ENCODE peak calls at places on chromosome 20, in eight cellular contexts. B is lower leg skin, P is PC-3, Y is fibroblast of mammary gland, N is GM12865, S is psoas muscle, C is fibroblast of the aortic adventitia, A is colonic mucosa. E is an unnamed sample.

GRCh38 chr20:20404546-20405092 is 36.7 kb downstream of the INSM1 start:
- DNase-seq in P (no peak), S (no peak), A (no peak), B (no peak), Y (no peak), C (no peak), N (no peak), E (no peak)

GRCh38 chr20:46207031-46207549 is 89.0 kb downstream of the CD40 start:
- DNase-seq in P (no peak), Y (no peak), N (no peak), S (no peak), C (no peak), B (no peak), A (no peak), E (no peak)

GRCh38 chr20:22411568-22412450 is 172.6 kb downstream of the FOXA2 start:
- DNase-seq in B (no peak), P (no peak), S (peak; percentile 56), C (peak; percentile 100), Y (peak; percentile 91), N (no peak), A (peak; percentile 38), E (peak; percentile 56)

GRCh38 chr20:13494019-13494418 is 144.7 kb downstream of the TASP1 start:
- DNase-seq in S (no peak), A (no peak), N (no peak), P (peak; percentile 42), C (peak; percentile 18), B (no peak), Y (peak; percentile 59), E (no peak)

GRCh38 chr20:34948030-34948429 is 7.6 kb downstream of the GSS start:
- DNase-seq in N (no peak), P (peak; percentile 58), B (no peak), S (no peak), Y (peak; percentile 70), A (no peak), C (peak; percentile 80), E (peak; percentile 71)

GRCh38 chr20:34824861-34825529 is 456 bp downstream of the NCOA6 start:
- DNase-seq in S (peak; percentile 81), P (peak; percentile 35), A (peak; percentile 56), B (peak; percentile 20), Y (peak; percentile 16), C (peak; percentile 16), N (peak; percentile 76), E (no peak)

GRCh38 chr20:36825374-36826104 is 50.4 kb upstream of the TLDC2 start:
- DNase-seq in S (no peak), A (no peak), Y (no peak), B (no peak), C (no peak), N (no peak), P (no peak), E (no peak)

GRCh38 chr20:7015257-7015656 is 247.8 kb downstream of the BMP2 start:
- DNase-seq in Y (no peak), N (no peak), A (no peak), S (no peak), C (no peak), B (no peak), P (no peak), E (no peak)

GRCh38 chr20:48761023-48761785 is 66.6 kb downstream of the PREX1 start:
- DNase-seq in S (no peak), B (no peak), N (peak; percentile 48), Y (no peak), P (no peak), A (peak; percentile 46), C (no peak), E (no peak)

GRCh38 chr20:33093074-33093473 is 13.6 kb downstream of the BPIFB4 start:
- DNase-seq in Y (no peak), P (no peak), B (no peak), S (no peak), A (no peak), C (no peak), N (no peak), E (no peak)

GRCh38 chr20:47607208-47607613 is 105.5 kb downstream of the NCOA3 start:
- DNase-seq in B (no peak), Y (peak; percentile 47), N (no peak), S (no peak), C (peak; percentile 69), P (peak; percentile 46), A (no peak), E (no peak)

GRCh38 chr20:11676618-11677289 is 240.9 kb upstream of the BTBD3 start:
- DNase-seq in Y (peak; percentile 62), B (no peak), C (peak; percentile 64), N (peak; percentile 12), P (peak; percentile 64), S (peak; percentile 59), A (peak; percentile 50), E (no peak)

GRCh38 chr20:50151034-50151743 is 2.3 kb downstream of the PEDS1 start:
- DNase-seq in C (peak; percentile 53), N (no peak), S (no peak), Y (peak; percentile 72), A (peak; percentile 78), P (peak; percentile 85), B (no peak), E (no peak)

GRCh38 chr20:46056027-46056833 is 27.2 kb downstream of the SLC12A5 start:
- DNase-seq in Y (no peak), C (no peak), A (no peak), P (no peak), B (no peak), S (no peak), N (no peak), E (no peak)

GRCh38 chr20:17925300-17925939 is 43.2 kb downstream of the SNX5 start:
- DNase-seq in C (peak; percentile 71), S (no peak), Y (no peak), A (peak; percentile 91), N (no peak), B (no peak), P (no peak), E (no peak)

GRCh38 chr20:56628015-56628872 is 862 bp upstream of the TFAP2C start:
- DNase-seq in A (peak; percentile 27), P (peak; percentile 45), S (no peak), C (no peak), N (no peak), B (no peak), Y (no peak), E (no peak)

GRCh38 chr20:48278961-48279481 is 493.7 kb upstream of the SULF2 start:
- DNase-seq in Y (peak; percentile 23), C (peak; percentile 40), N (no peak), P (no peak), S (no peak), A (no peak), B (no peak), E (no peak)

GRCh38 chr20:47258745-47259695 is 97.5 kb downstream of the ZMYND8 start:
- DNase-seq in B (no peak), P (peak; percentile 17), A (no peak), Y (peak; percentile 81), S (no peak), N (peak; percentile 89), C (peak; percentile 58), E (peak; percentile 44)

GRCh38 chr20:21238400-21238799 is 64.7 kb upstream of the XRN2 start:
- DNase-seq in Y (no peak), S (no peak), P (no peak), C (no peak), B (no peak), A (no peak), N (no peak), E (no peak)

GRCh38 chr20:62459488-62459887 is 16.3 kb downstream of the GATA5 start:
- DNase-seq in C (no peak), S (no peak), P (no peak), Y (no peak), B (no peak), A (no peak), N (no peak), E (no peak)

GRCh38 chr20:9280654-9281053 is 211.8 kb downstream of the PLCB4 start:
- DNase-seq in B (no peak), A (no peak), Y (peak; percentile 10), N (no peak), C (no peak), S (no peak), P (no peak), E (no peak)

GRCh38 chr20:42281801-42282200 is 663.6 kb upstream of the CHD6 start:
- DNase-seq in N (no peak), C (no peak), Y (no peak), P (no peak), S (no peak), A (no peak), B (no peak), E (no peak)

GRCh38 chr20:2673453-2673852 is 9.4 kb upstream of the IDH3B start:
- DNase-seq in S (no peak), A (no peak), B (no peak), C (no peak), P (no peak), N (no peak), Y (no peak), E (no peak)

GRCh38 chr20:2672446-2672845 is 8.4 kb upstream of the IDH3B start:
- DNase-seq in A (no peak), Y (no peak), B (no peak), N (no peak), S (no peak), P (no peak), C (no peak), E (no peak)

GRCh38 chr20:2671977-2672376 is 8.0 kb upstream of the IDH3B start:
- DNase-seq in S (no peak), P (no peak), N (no peak), C (no peak), B (no peak), Y (no peak), A (no peak), E (no peak)
- TF ChIP-seq CTCF in S (no peak), P (peak; percentile 41), N (peak; percentile 13), C (peak; percentile 12), B (no peak), Y (peak; percentile 17), A (no peak), E (peak; percentile 37)

GRCh38 chr20:30815577-30816181 is 441.8 kb upstream of the DEFB115 start:
- DNase-seq in B (no peak), S (no peak), N (no peak), C (no peak), A (no peak), P (no peak), Y (no peak), E (no peak)
- H3K4me3 ChIP-seq in B (no peak overlapping the region), S (no peak overlapping the region), N (no peak overlapping the region), C (no peak overlapping the region), A (no peak overlapping the region), P (no peak overlapping the region), Y (no peak overlapping the region), E (no peak overlapping the region)

DNA sequence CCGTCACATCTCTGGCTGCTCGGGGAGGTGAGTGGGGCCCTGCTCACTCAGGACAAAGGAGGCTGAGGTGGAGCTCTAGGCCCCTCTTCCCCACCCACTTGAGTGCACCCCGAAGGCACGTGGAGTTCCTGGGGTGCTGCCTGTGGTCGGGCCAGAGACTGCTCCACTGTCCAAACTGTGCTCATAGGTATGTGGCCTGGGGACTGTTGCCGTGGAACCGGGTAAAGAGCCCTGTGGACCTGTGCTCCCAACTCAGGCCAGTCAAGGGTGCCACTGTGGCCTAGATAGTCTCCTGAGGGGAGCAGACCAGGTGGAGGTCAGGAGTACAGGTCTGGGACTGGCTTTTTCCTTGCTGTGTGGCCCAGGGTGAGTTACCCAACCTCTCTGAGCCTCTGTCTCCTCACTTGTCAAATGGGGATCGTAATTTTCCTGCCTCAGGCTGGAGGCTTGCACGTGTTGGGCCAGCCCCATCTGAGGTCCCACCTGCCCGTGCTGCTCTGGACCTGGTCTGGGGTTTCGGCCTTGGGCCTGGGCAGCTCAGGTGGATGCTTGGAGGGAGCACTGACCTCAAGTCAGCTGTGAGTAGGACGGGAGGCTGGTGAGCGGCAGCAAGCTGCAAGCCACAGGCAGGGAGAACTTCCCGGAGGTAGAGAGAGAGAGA is 12.4 kb upstream of the NPBWR2 start:
- DNase-seq in B (no peak), Y (peak; percentile 3), P (no peak), S (peak; percentile 41), A (no peak), N (no peak), C (peak; percentile 2), E (no peak)
- TF ChIP-seq CTCF in B (no peak), Y (no peak), P (no peak), S (no peak), A (no peak), N (no peak), C (no peak), E (no peak)

GRCh38 chr20:39292193-39292736 is 330.1 kb downstream of the DHX35 start:
- DNase-seq in B (no peak), A (no peak), P (no peak), S (no peak), C (no peak), N (no peak), Y (no peak), E (no peak)
- H3K4me3 ChIP-seq in B (no peak overlapping the region), A (no peak overlapping the region), P (no peak overlapping the region), S (no peak overlapping the region), C (no peak overlapping the region), N (no peak overlapping the region), Y (no peak overlapping the region), E (no peak overlapping the region)